ENCODE peak calls at places on chromosomes 1 and 21, in five cellular contexts. H, B, M, P and T are unnamed samples.

GRCh38 chr1:97204468-97204867 is 482.9 kb downstream of the PTBP2 start:
- DNase-seq in B (peak), M (peak), P (peak), H (no peak), T (no peak)

GRCh38 chr21:42319851-42320602 is 4.8 kb upstream of the TFF3 start:
- DNase-seq in H (no peak), P (no peak), M (no peak), B (no peak), T (no peak)

GRCh38 chr1:8540266-8540926 is 222.5 kb downstream of the SLC45A1 start:
- DNase-seq in P (peak), M (peak), B (peak), H (no peak), T (peak)

GRCh38 chr1:55632058-55632457 is 416.9 kb upstream of the USP24 start:
- DNase-seq in H (no peak), B (peak), P (peak), M (peak), T (peak)

GRCh38 chr1:75233302-75233929 is 99.2 kb downstream of the LHX8 start:
- DNase-seq in M (peak), B (peak), P (peak), H (peak), T (peak)

GRCh38 chr21:32889596-32889995 is 118.0 kb upstream of the PAXBP1 start:
- DNase-seq in P (peak), B (no peak), M (peak), H (no peak), T (peak)

GRCh38 chr1:21942464-21942863 is 5.4 kb upstream of the HSPG2 start:
- DNase-seq in B (no peak), H (no peak), P (no peak), M (no peak), T (no peak)

GRCh38 chr1:48532976-48533375 is 61.0 kb upstream of the SPATA6 start:
- DNase-seq in H (no peak), B (no peak), P (no peak), M (no peak), T (no peak)

GRCh38 chr1:43936470-43937151 is 3.0 kb downstream of the ARTN start:
- DNase-seq in H (no peak), M (peak), P (no peak), B (peak), T (peak)

GRCh38 chr1:26161408-26162219 is 2.7 kb downstream of the FAM110D start:
- DNase-seq in M (peak), B (peak), P (peak), H (peak), T (peak)

GRCh38 chr1:2786329-2787162 is 14.9 kb downstream of the TTC34 start:
- DNase-seq in B (no peak), H (peak), M (no peak), P (no peak), T (peak)

GRCh38 chr1:1797731-1798341 is 19.6 kb upstream of the NADK start:
- DNase-seq in H (no peak), M (no peak), B (no peak), P (no peak), T (no peak)

GRCh38 chr1:174021611-174022079 is 512 bp downstream of the RC3H1 start:
- DNase-seq in H (peak), B (peak), P (no peak), M (peak), T (peak)

GRCh38 chr21:33317226-33317625 is 7.5 kb upstream of the IFNAR1 start:
- DNase-seq in M (no peak), B (peak), P (peak), H (no peak), T (no peak)

GRCh38 chr1:213652109-213652508 is 335.7 kb upstream of the PROX1 start:
- DNase-seq in H (no peak), M (no peak), P (no peak), B (no peak), T (no peak)

GRCh38 chr1:81453345-81453703 is 347.4 kb upstream of the ADGRL2 start:
- DNase-seq in H (no peak), B (no peak), M (no peak), P (no peak), T (no peak)

GRCh38 chr21:40671721-40672120 is 175.2 kb downstream of the DSCAM start:
- DNase-seq in B (no peak), M (peak), H (no peak), P (no peak), T (no peak)

GRCh38 chr1:169764919-169765318 is 29.8 kb downstream of the METTL18 start:
- DNase-seq in P (no peak), H (no peak), B (no peak), M (no peak), T (no peak)

GRCh38 chr21:41932576-41933258 is 21.1 kb downstream of the C2CD2 start:
- DNase-seq in M (peak), B (peak), H (no peak), P (peak), T (peak)

GRCh38 chr1:201119826-201120225 is 7.2 kb downstream of the ASCL5 start:
- DNase-seq in H (no peak), B (no peak), P (peak), M (no peak), T (no peak)

GRCh38 chr1:37265786-37266667 is 208.4 kb upstream of the ZC3H12A start:
- DNase-seq in M (no peak), B (no peak), H (no peak), P (no peak), T (no peak)